ENCODE peak calls at places on chromosomes 6 and 20, in nine cellular contexts. One of them, this sample, is unnamed.

GRCh38 chr6:63492476-63492875 is 79.8 kb upstream of the LOC128125822 start:
- DNase-seq in KG1: no peak
- DNase-seq in activated CD8-positive, alpha-beta T cell treated with anti-CD3 and anti-CD28 coated beads for 36 hours: no peak
- DNase-seq in fibroblast of lung: no peak
- DNase-seq in ACHN: no peak
- DNase-seq in hypothalamus: no peak
- DNase-seq in A549: no peak
- DNase-seq in SW480: no peak
- DNase-seq in NCI-H345: no peak
- DNase-seq in this sample: no peak

GRCh38 chr20:38882600-38882999 is 43.6 kb upstream of the FAM83D start:
- DNase-seq in A549: no peak
- DNase-seq in SW480: no peak
- DNase-seq in ACHN: no peak
- DNase-seq in fibroblast of lung: no peak
- DNase-seq in KG1: no peak
- DNase-seq in NCI-H345: no peak
- DNase-seq in hypothalamus: no peak
- DNase-seq in activated CD8-positive, alpha-beta T cell treated with anti-CD3 and anti-CD28 coated beads for 36 hours: no peak
- DNase-seq in this sample: no peak

GRCh38 chr6:25927721-25928359 is 2.7 kb downstream of the SLC17A2 start:
- DNase-seq in activated CD8-positive, alpha-beta T cell treated with anti-CD3 and anti-CD28 coated beads for 36 hours: no peak
- DNase-seq in NCI-H345: no peak
- DNase-seq in KG1: no peak
- DNase-seq in fibroblast of lung: peak
- DNase-seq in hypothalamus: no peak
- DNase-seq in SW480: no peak
- DNase-seq in A549: no peak
- DNase-seq in ACHN: no peak
- DNase-seq in this sample: no peak

GRCh38 chr20:4297141-4297826 is 281.9 kb upstream of the RNF24 start:
- DNase-seq in hypothalamus: no peak
- DNase-seq in fibroblast of lung: peak
- DNase-seq in ACHN: no peak
- DNase-seq in SW480: peak
- DNase-seq in A549: no peak
- DNase-seq in activated CD8-positive, alpha-beta T cell treated with anti-CD3 and anti-CD28 coated beads for 36 hours: no peak
- DNase-seq in NCI-H345: no peak
- DNase-seq in KG1: no peak
- DNase-seq in this sample: no peak

GRCh38 chr6:41352396-41352795 is 17.0 kb downstream of the NCR2 start:
- DNase-seq in fibroblast of lung: no peak
- DNase-seq in activated CD8-positive, alpha-beta T cell treated with anti-CD3 and anti-CD28 coated beads for 36 hours: no peak
- DNase-seq in ACHN: no peak
- DNase-seq in KG1: no peak
- DNase-seq in A549: no peak
- DNase-seq in hypothalamus: no peak
- DNase-seq in NCI-H345: no peak
- DNase-seq in SW480: no peak
- DNase-seq in this sample: no peak

GRCh38 chr20:63956664-63957003 is 418 bp upstream of the UCKL1 start:
- DNase-seq in NCI-H345: no peak
- DNase-seq in KG1: no peak
- DNase-seq in activated CD8-positive, alpha-beta T cell treated with anti-CD3 and anti-CD28 coated beads for 36 hours: no peak
- DNase-seq in SW480: no peak
- DNase-seq in A549: no peak
- DNase-seq in hypothalamus: no peak
- DNase-seq in ACHN: no peak
- DNase-seq in fibroblast of lung: no peak
- DNase-seq in this sample: no peak

GRCh38 chr6:72953901-72954494 is 271.3 kb downstream of the KHDC1L start:
- DNase-seq in ACHN: peak
- DNase-seq in SW480: no peak
- DNase-seq in A549: no peak
- DNase-seq in NCI-H345: no peak
- DNase-seq in KG1: no peak
- DNase-seq in fibroblast of lung: peak
- DNase-seq in activated CD8-positive, alpha-beta T cell treated with anti-CD3 and anti-CD28 coated beads for 36 hours: no peak
- DNase-seq in hypothalamus: no peak
- DNase-seq in this sample: no peak

GRCh38 chr6:6966127-6966526 is 141.6 kb upstream of the RREB1 start:
- DNase-seq in activated CD8-positive, alpha-beta T cell treated with anti-CD3 and anti-CD28 coated beads for 36 hours: no peak
- DNase-seq in NCI-H345: no peak
- DNase-seq in KG1: no peak
- DNase-seq in fibroblast of lung: no peak
- DNase-seq in ACHN: no peak
- DNase-seq in A549: no peak
- DNase-seq in hypothalamus: no peak
- DNase-seq in SW480: no peak
- DNase-seq in this sample: no peak

GRCh38 chr6:422423-423061 is 31.0 kb downstream of the IRF4 start:
- DNase-seq in KG1: no peak
- DNase-seq in SW480: peak
- DNase-seq in activated CD8-positive, alpha-beta T cell treated with anti-CD3 and anti-CD28 coated beads for 36 hours: peak
- DNase-seq in ACHN: peak
- DNase-seq in A549: peak
- DNase-seq in NCI-H345: no peak
- DNase-seq in fibroblast of lung: peak
- DNase-seq in hypothalamus: no peak
- DNase-seq in this sample: no peak

GRCh38 chr20:62907377-62908317 is 18.7 kb downstream of the DIDO1 start:
- DNase-seq in hypothalamus: no peak
- DNase-seq in ACHN: peak
- DNase-seq in fibroblast of lung: no peak
- DNase-seq in KG1: no peak
- DNase-seq in NCI-H345: no peak
- DNase-seq in SW480: no peak
- DNase-seq in A549: no peak
- DNase-seq in activated CD8-positive, alpha-beta T cell treated with anti-CD3 and anti-CD28 coated beads for 36 hours: peak
- DNase-seq in this sample: no peak